ENCODE peak calls at places on chromosome 20, in eight cellular contexts. U is fibroblast of lung, A is IMR-90, X is tibial artery, Q is heart right ventricle, B is body of pancreas, Z is stomach, H is HCT116. R is an unnamed sample.

GRCh38 chr20:16472045-16472872 is 101.0 kb downstream of the KIF16B start:
- DNase-seq in H (no peak), B (no peak), Q (no peak), Z (peak; percentile 46), X (no peak), U (no peak), A (peak; percentile 45), R (no peak)

GRCh38 chr20:18428490-18429173 is 38.2 kb downstream of the DZANK1 start:
- DNase-seq in Q (peak; percentile 23), Z (peak; percentile 57), U (peak; percentile 66), B (peak; percentile 40), X (no peak), A (peak; percentile 16), H (no peak), R (no peak)

GRCh38 chr20:3811421-3812258 is 8.7 kb upstream of the AP5S1 start:
- DNase-seq in Z (peak; percentile 99), Q (peak; percentile 99), X (peak; percentile 100), U (peak; percentile 99), B (peak; percentile 99), H (peak; percentile 93), A (peak; percentile 99), R (peak; percentile 97)

GRCh38 chr20:22371843-22372242 is 212.5 kb downstream of the FOXA2 start:
- DNase-seq in X (no peak), Q (no peak), B (no peak), H (no peak), A (no peak), U (no peak), Z (no peak), R (no peak)

GRCh38 chr20:46680684-46681031 is 8.6 kb downstream of the TP53RK start:
- DNase-seq in Z (no peak), X (no peak), B (no peak), Q (no peak), A (no peak), H (no peak), U (no peak), R (no peak)

GRCh38 chr20:54177378-54177777 is 3.6 kb upstream of the CYP24A1 start:
- DNase-seq in B (no peak), A (no peak), X (no peak), Z (no peak), Q (no peak), H (no peak), U (no peak), R (no peak)

GRCh38 chr20:25478889-25479568 is 71.6 kb downstream of the GINS1 start:
- DNase-seq in Q (no peak), H (no peak), X (no peak), B (no peak), Z (no peak), U (no peak), A (no peak), R (no peak)

GRCh38 chr20:35273449-35274171 is 4.3 kb downstream of the MMP24OS start:
- DNase-seq in Q (peak; percentile 54), U (no peak), X (no peak), Z (peak; percentile 36), A (no peak), H (no peak), B (no peak), R (no peak)

GRCh38 chr20:51221791-51222408 is 199.0 kb upstream of the KCNG1 start:
- DNase-seq in U (peak; percentile 86), B (no peak), X (no peak), A (peak; percentile 68), H (peak; percentile 40), Q (no peak), Z (no peak), R (peak; percentile 50)

GRCh38 chr20:33753763-33754162 is 22.0 kb downstream of the ZNF341 start:
- DNase-seq in X (no peak), A (peak; percentile 38), Z (no peak), B (no peak), H (no peak), Q (no peak), U (peak; percentile 22), R (no peak)

GRCh38 chr20:44566018-44566417 is 16.4 kb upstream of the PKIG start:
- DNase-seq in U (no peak), Q (no peak), H (no peak), Z (no peak), A (no peak), X (no peak), B (no peak), R (no peak)

GRCh38 chr20:38249536-38250310 is 10.8 kb downstream of the KIAA1755 start:
- DNase-seq in Q (no peak), A (peak; percentile 38), X (peak; percentile 58), B (no peak), H (no peak), U (no peak), Z (no peak), R (no peak)
- H3K27ac ChIP-seq in Q (no peak overlapping the region), A (no peak overlapping the region), X (no peak overlapping the region), B (no peak overlapping the region), H (no peak overlapping the region), U (no peak overlapping the region), Z (no peak overlapping the region), R (no peak overlapping the region)

GRCh38 chr20:36384022-36384619 is 78.0 kb downstream of the DLGAP4 start:
- DNase-seq in Z (no peak), U (peak; percentile 37), X (no peak), Q (no peak), B (no peak), H (peak; percentile 31), A (peak; percentile 24), R (peak; percentile 77)
- TF ChIP-seq CTCF in Z (no peak), U (peak; percentile 16), X (no peak), Q (no peak), B (no peak), H (peak; percentile 50), A (peak; percentile 16), R (no peak)

GRCh38 chr20:57222631-57222950 is 43.9 kb downstream of the BMP7 start:
- DNase-seq in Z (no peak), A (no peak), H (no peak), Q (no peak), X (no peak), B (no peak), U (no peak), R (no peak)

GRCh38 chr20:57225830-57226229 is 40.6 kb downstream of the BMP7 start:
- DNase-seq in Q (no peak), B (no peak), H (no peak), A (no peak), Z (no peak), U (no peak), X (no peak), R (no peak)

GRCh38 chr20:57223648-57224489 is 42.6 kb downstream of the BMP7 start:
- DNase-seq in U (peak; percentile 3), X (no peak), Z (no peak), Q (peak; percentile 28), B (no peak), H (no peak), A (no peak), R (peak; percentile 53)

GRCh38 chr20:57225197-57225733 is 41.2 kb downstream of the BMP7 start:
- DNase-seq in B (no peak), Q (no peak), U (no peak), Z (no peak), X (no peak), H (no peak), A (no peak), R (no peak)

DNA sequence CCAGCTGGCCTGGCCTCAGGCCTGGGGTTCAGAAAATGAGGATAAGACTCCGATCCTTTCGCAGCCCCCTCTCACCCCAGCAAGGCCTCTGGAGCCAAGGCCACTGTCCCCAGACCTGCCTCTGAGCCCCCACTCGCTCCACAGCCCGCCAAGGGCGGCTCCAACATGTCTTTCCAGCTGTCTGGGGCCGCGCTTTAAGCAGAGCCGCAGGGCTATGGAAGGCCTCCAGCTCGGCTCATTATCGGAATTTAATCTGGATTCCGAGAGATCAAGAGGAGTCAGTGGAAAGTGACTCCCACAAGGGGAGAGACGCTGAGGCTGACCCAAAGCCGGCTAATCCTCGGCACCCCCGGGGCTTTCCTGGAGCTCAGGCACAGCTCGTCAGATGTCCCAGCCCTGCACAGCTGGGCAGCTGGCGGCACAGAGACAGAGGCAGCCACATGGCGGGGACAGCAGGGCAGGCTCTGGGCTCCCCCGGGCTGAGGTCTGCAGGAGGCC is 41.8 kb downstream of the BMP7 start:
- DNase-seq in B (no peak), A (no peak), X (no peak), Q (no peak), Z (no peak), U (no peak), H (no peak), R (no peak)
- H3K27ac ChIP-seq in B (no peak overlapping the region), A (no peak overlapping the region), X (no peak overlapping the region), Q (no peak overlapping the region), Z (no peak overlapping the region), U (no peak overlapping the region), H (no peak overlapping the region), R (peak overlapping the region; percentile 33)

GRCh38 chr20:49028684-49029083 is 17.4 kb upstream of the CSE1L start:
- DNase-seq in H (no peak), B (no peak), X (no peak), A (peak; percentile 41), U (peak; percentile 11), Z (no peak), Q (no peak), R (peak; percentile 34)
- TF ChIP-seq CTCF in H (peak; percentile 50), B (peak; percentile 3), X (no peak), A (peak; percentile 35), U (peak; percentile 43), Z (no peak), Q (peak; percentile 25), R (peak; percentile 55)

R was measured in RWPE1.